ENCODE peak calls at places on chromosomes 1 and 21, in seven cellular contexts. D is prostate gland, S is NCI-H2081, R is nucleus accumbens, J is body of pancreas, K is MV-4-11, C is HT-29. P is an unnamed sample.
A peak's percentile ranks its signal among the peaks of the same experiment; 100 is the strongest.

GRCh38 chr1:197180252-197180878 is 33.9 kb upstream of the ASPM start:
- DNase-seq in D (no peak), S (peak; percentile 44), R (no peak), J (no peak), K (peak; percentile 19), C (peak; percentile 43), P (no peak)

GRCh38 chr1:248924696-248925532 is 18.9 kb downstream of the PGBD2 start:
- DNase-seq in D (no peak), S (peak; percentile 49), R (peak; percentile 41), J (peak; percentile 34), K (peak; percentile 93), C (peak; percentile 65), P (peak; percentile 28)

GRCh38 chr1:201694615-201695335 is 134.2 kb upstream of the IPO9 start:
- DNase-seq in D (no peak), S (no peak), R (no peak), J (no peak), K (no peak), C (no peak), P (no peak)

GRCh38 chr1:62593825-62594394 is 3.4 kb upstream of the ANGPTL3 start:
- DNase-seq in D (no peak), S (no peak), R (no peak), J (no peak), K (no peak), C (no peak), P (no peak)

GRCh38 chr21:42221581-42222345 is 2.8 kb downstream of the ABCG1 start:
- DNase-seq in D (no peak), S (no peak), R (peak; percentile 55), J (peak; percentile 7), K (peak; percentile 25), C (no peak), P (no peak)

GRCh38 chr1:161934278-161934608 is 89.4 kb downstream of the OLFML2B start:
- DNase-seq in D (no peak), S (no peak), R (no peak), J (no peak), K (peak; percentile 67), C (no peak), P (no peak)

GRCh38 chr1:207890136-207890738 is 20.7 kb downstream of the CD34 start:
- DNase-seq in D (no peak), S (no peak), R (peak; percentile 23), J (peak; percentile 73), K (peak; percentile 93), C (no peak), P (peak; percentile 60)

GRCh38 chr1:32894019-32894600 is 7.1 kb downstream of the TMEM54 start:
- DNase-seq in D (no peak), S (no peak), R (no peak), J (no peak), K (no peak), C (no peak), P (no peak)

GRCh38 chr21:31872072-31872451 is 758 bp upstream of the HUNK start:
- DNase-seq in D (no peak), S (no peak), R (no peak), J (no peak), K (no peak), C (no peak), P (no peak)

GRCh38 chr1:40530735-40531380 is 579 bp upstream of the ZNF684 start:
- DNase-seq in D (no peak), S (no peak), R (no peak), J (no peak), K (no peak), C (no peak), P (no peak)

GRCh38 chr1:109659997-109660755 is 4.3 kb downstream of the GSTM4 start:
- DNase-seq in D (no peak), S (no peak), R (no peak), J (peak; percentile 82), K (peak; percentile 65), C (no peak), P (no peak)

GRCh38 chr1:204758601-204759000 is 73.1 kb upstream of the LRRN2 start:
- DNase-seq in D (no peak), S (no peak), R (no peak), J (no peak), K (no peak), C (no peak), P (no peak)

GRCh38 chr1:41030872-41031616 is 9.5 kb upstream of the SLFNL1 start:
- DNase-seq in D (no peak), S (no peak), R (no peak), J (no peak), K (no peak), C (no peak), P (no peak)

GRCh38 chr1:211944733-211945500 is 90.4 kb downstream of the INTS7 start:
- DNase-seq in D (peak; percentile 87), S (no peak), R (no peak), J (peak; percentile 82), K (no peak), C (peak; percentile 86), P (peak; percentile 79)

GRCh38 chr1:212762234-212762633 is 29.3 kb downstream of the NSL1 start:
- DNase-seq in D (no peak), S (no peak), R (no peak), J (no peak), K (no peak), C (no peak), P (no peak)

GRCh38 chr1:13732971-13733667 is 33.1 kb downstream of the PRDM2 start:
- DNase-seq in D (no peak), S (no peak), R (no peak), J (no peak), K (peak; percentile 63), C (no peak), P (no peak)

GRCh38 chr1:86150553-86151055 is 6.0 kb downstream of the COL24A1 start:
- DNase-seq in D (no peak), S (no peak), R (no peak), J (no peak), K (no peak), C (no peak), P (no peak)

GRCh38 chr1:13786541-13786940 is 86.6 kb downstream of the PRDM2 start:
- DNase-seq in D (no peak), S (no peak), R (no peak), J (no peak), K (no peak), C (no peak), P (no peak)

GRCh38 chr1:6461237-6461530 is 4.8 kb downstream of the TNFRSF25 start:
- DNase-seq in D (no peak), S (no peak), R (no peak), J (no peak), K (no peak), C (no peak), P (no peak)

GRCh38 chr1:172167801-172168596 is 252.5 kb upstream of the C1orf105 start:
- DNase-seq in D (no peak), S (peak; percentile 66), R (peak; percentile 32), J (peak; percentile 20), K (no peak), C (peak; percentile 88), P (peak; percentile 15)

GRCh38 chr1:113453771-113454083 is 63.4 kb downstream of the MAGI3 start:
- DNase-seq in D (no peak), S (no peak), R (no peak), J (no peak), K (no peak), C (peak; percentile 32), P (no peak)

GRCh38 chr1:116418091-116418830 is 45.2 kb downstream of the ATP1A1 start:
- DNase-seq in D (peak; percentile 76), S (peak; percentile 69), R (peak; percentile 81), J (peak; percentile 80), K (peak; percentile 41), C (peak; percentile 57), P (peak; percentile 81)

GRCh38 chr21:15421947-15422346 is 307.8 kb upstream of the USP25 start:
- DNase-seq in D (no peak), S (no peak), R (no peak), J (no peak), K (no peak), C (no peak), P (no peak)